ENCODE peak calls at places on chromosomes 5 and 9, in nine cellular contexts. D is hepatocyte, U is MM.1S, O is OCI-LY7, P is neuronal stem cell, J is mammary epithelial cell, X is PC-3, R is IMR-90, K is HCT116. F is an unnamed sample.

GRCh38 chr5:173452098-173452497 is 123.9 kb upstream of the STC2 start:
- DNase-seq in X (peak; percentile 71), P (no peak), R (peak; percentile 81), K (peak; percentile 73), O (no peak), D (no peak), J (peak; percentile 32), U (no peak), F (peak; percentile 74)

GRCh38 chr5:122561209-122561608 is 213.7 kb upstream of the SNX2 start:
- DNase-seq in D (no peak), O (no peak), U (no peak), J (no peak), P (no peak), R (no peak), X (no peak), K (no peak), F (no peak)

GRCh38 chr9:21591221-21592062 is 109.3 kb upstream of the IFNE start:
- DNase-seq in J (peak; percentile 97), P (no peak), U (no peak), R (peak; percentile 99), K (peak; percentile 94), D (peak; percentile 85), X (peak; percentile 90), O (no peak), F (peak; percentile 80)

GRCh38 chr5:126965061-126965475 is 65.3 kb downstream of the MARCHF3 start:
- DNase-seq in P (no peak), X (peak; percentile 93), U (no peak), O (no peak), K (no peak), D (no peak), R (peak; percentile 97), J (peak; percentile 86), F (no peak)

GRCh38 chr9:9598723-9599122 is 1014.1 kb downstream of the PTPRD start:
- DNase-seq in P (no peak), O (no peak), U (no peak), J (no peak), K (no peak), R (no peak), D (no peak), X (no peak), F (no peak)

GRCh38 chr9:22401671-22402070 is 45.0 kb upstream of the DMRTA1 start:
- DNase-seq in U (no peak), O (no peak), J (no peak), K (no peak), P (no peak), D (no peak), R (no peak), X (no peak), F (no peak)

GRCh38 chr9:110031511-110032173 is 176.3 kb downstream of the C9orf152 start:
- DNase-seq in D (peak; percentile 38), U (no peak), J (peak; percentile 83), R (peak; percentile 92), O (no peak), P (no peak), X (peak; percentile 86), K (no peak), F (no peak)

GRCh38 chr9:115400801-115401200 is 282.8 kb upstream of the TNC start:
- DNase-seq in D (no peak), J (no peak), X (no peak), P (no peak), R (peak; percentile 74), O (no peak), U (no peak), K (no peak), F (no peak)

GRCh38 chr9:128912270-128912853 is 8.4 kb upstream of the PHYHD1 start:
- DNase-seq in O (no peak), X (peak; percentile 95), P (no peak), K (peak; percentile 43), R (peak; percentile 94), U (no peak), J (peak; percentile 95), D (peak; percentile 55), F (peak; percentile 98)

GRCh38 chr5:22541037-22541436 is 312.1 kb downstream of the CDH12 start:
- DNase-seq in O (no peak), P (no peak), J (no peak), K (no peak), U (no peak), D (peak; percentile 3), X (no peak), R (no peak), F (no peak)

GRCh38 chr9:87290241-87290700 is 207.4 kb upstream of the DAPK1 start:
- DNase-seq in P (no peak), X (no peak), R (peak; percentile 11), U (no peak), D (peak; percentile 27), J (peak; percentile 24), K (no peak), O (no peak), F (no peak)

GRCh38 chr5:140238756-140239155 is 63.8 kb downstream of the CYSTM1 start:
- DNase-seq in O (no peak), D (no peak), R (no peak), K (no peak), U (no peak), X (no peak), P (no peak), J (no peak), F (no peak)

GRCh38 chr9:90641868-90642558 is 611 bp downstream of the DIRAS2 start:
- DNase-seq in P (peak; percentile 27), U (no peak), J (no peak), X (no peak), O (no peak), R (no peak), K (no peak), D (peak; percentile 13), F (no peak)

GRCh38 chr5:112604741-112605390 is 132.8 kb upstream of the APC start:
- DNase-seq in J (no peak), K (peak; percentile 29), U (peak; percentile 15), R (no peak), P (peak; percentile 5), D (peak; percentile 70), X (peak; percentile 28), O (peak; percentile 69), F (no peak)

GRCh38 chr5:67815455-67816391 is 399.8 kb upstream of the PIK3R1 start:
- DNase-seq in J (peak; percentile 78), K (no peak), X (peak; percentile 1), R (no peak), P (no peak), U (no peak), D (peak; percentile 10), O (no peak), F (no peak)

GRCh38 chr5:38462972-38463633 is 93.3 kb downstream of the LIFR start:
- DNase-seq in U (no peak), R (peak; percentile 65), P (no peak), K (no peak), O (no peak), J (no peak), X (peak; percentile 88), D (no peak), F (peak; percentile 34)

GRCh38 chr5:59357421-59357977 is 536.0 kb downstream of the PDE4D start:
- DNase-seq in J (no peak), K (no peak), D (peak; percentile 27), U (no peak), X (no peak), R (peak; percentile 8), P (no peak), O (no peak), F (no peak)

GRCh38 chr9:87725356-87725899 is 491 bp upstream of the CTSL start:
- DNase-seq in J (no peak), X (no peak), R (peak; percentile 23), P (no peak), U (no peak), O (no peak), D (peak; percentile 38), K (no peak), F (no peak)

DNA sequence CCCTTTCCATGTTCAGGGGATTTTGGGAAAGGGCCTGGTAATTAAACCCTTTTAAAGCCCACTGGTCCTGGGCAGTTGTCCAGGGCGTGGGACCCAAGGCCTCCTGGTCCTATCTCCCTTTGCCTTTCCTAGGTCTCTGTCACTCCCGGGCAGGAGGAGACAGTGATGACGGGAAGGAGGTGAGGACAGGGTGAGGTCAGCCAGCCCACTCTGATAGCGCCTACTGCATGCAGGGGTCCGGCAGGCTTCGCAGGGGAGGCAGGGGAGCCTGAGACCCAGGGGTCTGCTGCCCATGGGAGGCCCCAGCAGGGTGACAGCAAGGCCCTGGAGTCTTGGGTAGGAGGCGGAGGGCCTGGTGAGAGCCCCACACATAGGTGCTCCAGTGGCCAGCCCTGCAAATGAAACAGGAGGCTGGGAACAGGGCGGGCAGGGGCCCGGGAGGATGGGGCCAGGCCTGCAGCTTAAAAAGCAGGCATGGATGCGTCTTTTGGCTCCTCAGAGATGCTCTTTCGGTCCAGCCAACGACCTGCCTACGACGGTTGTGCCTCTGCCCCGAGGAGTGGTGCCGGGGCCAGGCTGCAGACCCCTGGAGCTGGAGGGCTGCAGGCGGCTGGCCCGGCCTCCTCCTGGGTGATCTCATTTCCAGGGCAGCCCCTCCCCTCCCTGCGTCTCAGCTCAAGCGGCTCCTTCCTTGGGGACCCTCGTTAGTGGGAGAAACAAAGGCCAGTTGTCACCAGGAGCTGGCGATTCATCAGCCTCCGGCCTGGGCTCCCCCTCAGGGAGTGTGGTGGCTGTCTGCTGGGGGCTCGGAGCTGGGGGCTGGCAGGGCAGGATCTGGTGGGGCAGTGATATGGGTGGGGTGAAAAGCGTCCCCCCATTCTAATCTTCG is 6.7 kb upstream of the RXRA start:
- DNase-seq in U (no peak), P (no peak), X (no peak), J (no peak), K (no peak), R (no peak), O (no peak), D (no peak), F (no peak)
- H2AFZ ChIP-seq in U (no peak overlapping the region), P (peak overlapping the region; percentile 84), X (no peak overlapping the region), J (no peak overlapping the region), K (no peak overlapping the region), R (peak overlapping the region; percentile 60), O (no peak overlapping the region), D (no peak overlapping the region), F (no peak overlapping the region)

GRCh38 chr9:36318212-36318802 is 60.1 kb upstream of the GNE start:
- DNase-seq in D (no peak), U (no peak), X (no peak), R (no peak), J (no peak), P (no peak), K (no peak), O (no peak), F (no peak)
- H3K27ac ChIP-seq in D (peak overlapping the region; percentile 76), U (no peak overlapping the region), X (peak overlapping the region; percentile 80), R (no peak overlapping the region), J (peak overlapping the region; percentile 60), P (no peak overlapping the region), K (no peak overlapping the region), O (no peak overlapping the region), F (peak overlapping the region; percentile 95)

DNA sequence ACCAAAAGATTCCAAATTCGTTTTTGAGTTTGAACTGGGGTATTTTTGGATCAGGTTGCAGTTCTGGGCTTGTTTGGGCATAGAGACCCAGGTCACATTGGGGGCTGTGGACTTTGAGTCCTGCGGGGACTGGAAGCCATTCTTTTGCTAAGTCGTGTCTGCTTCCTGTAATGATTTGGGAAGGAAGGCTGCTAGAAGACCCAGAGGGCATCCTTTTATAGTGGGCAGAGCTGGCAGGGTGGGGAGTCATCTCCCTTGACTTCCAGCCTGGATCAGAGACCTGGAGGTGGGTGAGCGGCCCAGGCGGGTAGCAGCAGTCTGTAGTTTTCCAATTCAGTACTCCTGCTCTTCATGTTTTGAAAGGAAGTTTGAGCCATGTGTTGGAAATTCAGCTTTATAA is 11.3 kb downstream of the ZNF618 start:
- DNase-seq in K (no peak), U (no peak), P (no peak), O (no peak), X (no peak), R (no peak), J (no peak), D (no peak), F (no peak)
- H3K4me3 ChIP-seq in K (no peak overlapping the region), U (no peak overlapping the region), P (no peak overlapping the region), O (no peak overlapping the region), X (no peak overlapping the region), R (no peak overlapping the region), J (no peak overlapping the region), D (no peak overlapping the region), F (no peak overlapping the region)

GRCh38 chr5:137847699-137848098 is 20.0 kb upstream of the MYOT start:
- DNase-seq in K (no peak), J (no peak), X (no peak), R (no peak), U (no peak), D (no peak), P (no peak), O (no peak), F (no peak)
- H2AFZ ChIP-seq in K (no peak overlapping the region), J (no peak overlapping the region), X (no peak overlapping the region), R (no peak overlapping the region), U (no peak overlapping the region), D (no peak overlapping the region), P (no peak overlapping the region), O (no peak overlapping the region), F (no peak overlapping the region)

F was measured in PC-9.